ENCODE peak calls at places on chromosomes 4 and X, in eight cellular contexts. One of them, this sample, is unnamed.

GRCh38 chrX:46263494-46263893 is 281.7 kb downstream of the ZNF674 start:
- DNase-seq in stimulated activated CD4-positive, alpha-beta T cell treated with anti-CD3 and anti-CD28 coated beads, Interleukin-4, amount 100 ng/mL, for 4 hours: no peak
- DNase-seq in memory B cell: no peak
- DNase-seq in pulmonary artery endothelial cell: no peak
- DNase-seq in stimulated activated CD8-positive, alpha-beta memory T cell treated with anti-CD3 and anti-CD28 coated beads, Interleukin-7, amount 100 ng/mL, for 1 hour: no peak
- DNase-seq in neuronal stem cell: no peak
- DNase-seq in stomach: no peak
- DNase-seq in stimulated activated naive CD8-positive, alpha-beta T cell treated with anti-CD3 and anti-CD28 coated beads, Interleukin-15, amount 100 ng/mL, for 72 hours: no peak
- DNase-seq in this sample: no peak

GRCh38 chr4:51943221-51943620 is 76.9 kb downstream of the LRRC66 start:
- DNase-seq in stimulated activated CD4-positive, alpha-beta T cell treated with anti-CD3 and anti-CD28 coated beads, Interleukin-4, amount 100 ng/mL, for 4 hours: no peak
- DNase-seq in memory B cell: no peak
- DNase-seq in pulmonary artery endothelial cell: no peak
- DNase-seq in stimulated activated CD8-positive, alpha-beta memory T cell treated with anti-CD3 and anti-CD28 coated beads, Interleukin-7, amount 100 ng/mL, for 1 hour: no peak
- DNase-seq in neuronal stem cell: no peak
- DNase-seq in stomach: no peak
- DNase-seq in stimulated activated naive CD8-positive, alpha-beta T cell treated with anti-CD3 and anti-CD28 coated beads, Interleukin-15, amount 100 ng/mL, for 72 hours: no peak
- DNase-seq in this sample: no peak

GRCh38 chr4:184166736-184167135 is 50.9 kb downstream of the ENPP6 start:
- DNase-seq in stimulated activated CD4-positive, alpha-beta T cell treated with anti-CD3 and anti-CD28 coated beads, Interleukin-4, amount 100 ng/mL, for 4 hours: no peak
- DNase-seq in memory B cell: no peak
- DNase-seq in pulmonary artery endothelial cell: no peak
- DNase-seq in stimulated activated CD8-positive, alpha-beta memory T cell treated with anti-CD3 and anti-CD28 coated beads, Interleukin-7, amount 100 ng/mL, for 1 hour: no peak
- DNase-seq in neuronal stem cell: no peak
- DNase-seq in stomach: no peak
- DNase-seq in stimulated activated naive CD8-positive, alpha-beta T cell treated with anti-CD3 and anti-CD28 coated beads, Interleukin-15, amount 100 ng/mL, for 72 hours: no peak
- DNase-seq in this sample: no peak

GRCh38 chrX:39966186-39966585 is 131.6 kb downstream of the BCOR start:
- DNase-seq in stimulated activated CD4-positive, alpha-beta T cell treated with anti-CD3 and anti-CD28 coated beads, Interleukin-4, amount 100 ng/mL, for 4 hours: no peak
- DNase-seq in memory B cell: no peak
- DNase-seq in pulmonary artery endothelial cell: no peak
- DNase-seq in stimulated activated CD8-positive, alpha-beta memory T cell treated with anti-CD3 and anti-CD28 coated beads, Interleukin-7, amount 100 ng/mL, for 1 hour: no peak
- DNase-seq in neuronal stem cell: no peak
- DNase-seq in stomach: no peak
- DNase-seq in stimulated activated naive CD8-positive, alpha-beta T cell treated with anti-CD3 and anti-CD28 coated beads, Interleukin-15, amount 100 ng/mL, for 72 hours: no peak
- DNase-seq in this sample: no peak

GRCh38 chr4:152734015-152734698 is 45.4 kb downstream of the TIGD4 start:
- DNase-seq in stimulated activated CD4-positive, alpha-beta T cell treated with anti-CD3 and anti-CD28 coated beads, Interleukin-4, amount 100 ng/mL, for 4 hours: no peak
- DNase-seq in memory B cell: no peak
- DNase-seq in pulmonary artery endothelial cell: no peak
- DNase-seq in stimulated activated CD8-positive, alpha-beta memory T cell treated with anti-CD3 and anti-CD28 coated beads, Interleukin-7, amount 100 ng/mL, for 1 hour: no peak
- DNase-seq in neuronal stem cell: no peak
- DNase-seq in stomach: no peak
- DNase-seq in stimulated activated naive CD8-positive, alpha-beta T cell treated with anti-CD3 and anti-CD28 coated beads, Interleukin-15, amount 100 ng/mL, for 72 hours: no peak
- DNase-seq in this sample: no peak

GRCh38 chr4:6767725-6768538 is 14.6 kb upstream of the KIAA0232 start:
- DNase-seq in stimulated activated CD4-positive, alpha-beta T cell treated with anti-CD3 and anti-CD28 coated beads, Interleukin-4, amount 100 ng/mL, for 4 hours: no peak
- DNase-seq in memory B cell: no peak
- DNase-seq in pulmonary artery endothelial cell: no peak
- DNase-seq in stimulated activated CD8-positive, alpha-beta memory T cell treated with anti-CD3 and anti-CD28 coated beads, Interleukin-7, amount 100 ng/mL, for 1 hour: no peak
- DNase-seq in neuronal stem cell: no peak
- DNase-seq in stomach: no peak
- DNase-seq in stimulated activated naive CD8-positive, alpha-beta T cell treated with anti-CD3 and anti-CD28 coated beads, Interleukin-15, amount 100 ng/mL, for 72 hours: no peak
- DNase-seq in this sample: no peak

GRCh38 chrX:45849261-45849660 is 648.6 kb upstream of the DIPK2B start:
- DNase-seq in stimulated activated CD4-positive, alpha-beta T cell treated with anti-CD3 and anti-CD28 coated beads, Interleukin-4, amount 100 ng/mL, for 4 hours: peak; percentile 18
- DNase-seq in memory B cell: no peak
- DNase-seq in pulmonary artery endothelial cell: no peak
- DNase-seq in stimulated activated CD8-positive, alpha-beta memory T cell treated with anti-CD3 and anti-CD28 coated beads, Interleukin-7, amount 100 ng/mL, for 1 hour: no peak
- DNase-seq in neuronal stem cell: no peak
- DNase-seq in stomach: no peak
- DNase-seq in stimulated activated naive CD8-positive, alpha-beta T cell treated with anti-CD3 and anti-CD28 coated beads, Interleukin-15, amount 100 ng/mL, for 72 hours: peak; percentile 4
- DNase-seq in this sample: no peak

GRCh38 chr4:183163135-183163534 is 64.1 kb downstream of the WWC2 start:
- DNase-seq in stimulated activated CD4-positive, alpha-beta T cell treated with anti-CD3 and anti-CD28 coated beads, Interleukin-4, amount 100 ng/mL, for 4 hours: no peak
- DNase-seq in memory B cell: no peak
- DNase-seq in pulmonary artery endothelial cell: no peak
- DNase-seq in stimulated activated CD8-positive, alpha-beta memory T cell treated with anti-CD3 and anti-CD28 coated beads, Interleukin-7, amount 100 ng/mL, for 1 hour: no peak
- DNase-seq in neuronal stem cell: no peak
- DNase-seq in stomach: no peak
- DNase-seq in stimulated activated naive CD8-positive, alpha-beta T cell treated with anti-CD3 and anti-CD28 coated beads, Interleukin-15, amount 100 ng/mL, for 72 hours: no peak
- DNase-seq in this sample: no peak

GRCh38 chr4:81562093-81562492 is 90.4 kb upstream of the RASGEF1B start:
- DNase-seq in stimulated activated CD4-positive, alpha-beta T cell treated with anti-CD3 and anti-CD28 coated beads, Interleukin-4, amount 100 ng/mL, for 4 hours: no peak
- DNase-seq in memory B cell: peak; percentile 71
- DNase-seq in pulmonary artery endothelial cell: no peak
- DNase-seq in stimulated activated CD8-positive, alpha-beta memory T cell treated with anti-CD3 and anti-CD28 coated beads, Interleukin-7, amount 100 ng/mL, for 1 hour: no peak
- DNase-seq in neuronal stem cell: no peak
- DNase-seq in stomach: no peak
- DNase-seq in stimulated activated naive CD8-positive, alpha-beta T cell treated with anti-CD3 and anti-CD28 coated beads, Interleukin-15, amount 100 ng/mL, for 72 hours: no peak
- DNase-seq in this sample: no peak

GRCh38 chrX:22081475-22082092 is 49.5 kb downstream of the PHEX start:
- DNase-seq in stimulated activated CD4-positive, alpha-beta T cell treated with anti-CD3 and anti-CD28 coated beads, Interleukin-4, amount 100 ng/mL, for 4 hours: peak; percentile 27
- DNase-seq in memory B cell: peak; percentile 36
- DNase-seq in pulmonary artery endothelial cell: no peak
- DNase-seq in stimulated activated CD8-positive, alpha-beta memory T cell treated with anti-CD3 and anti-CD28 coated beads, Interleukin-7, amount 100 ng/mL, for 1 hour: peak; percentile 23
- DNase-seq in neuronal stem cell: peak; percentile 33
- DNase-seq in stomach: peak; percentile 51
- DNase-seq in stimulated activated naive CD8-positive, alpha-beta T cell treated with anti-CD3 and anti-CD28 coated beads, Interleukin-15, amount 100 ng/mL, for 72 hours: peak; percentile 19
- DNase-seq in this sample: no peak

GRCh38 chr4:100189820-100190642 is at the start of gene DDIT4L:
- DNase-seq in stimulated activated CD4-positive, alpha-beta T cell treated with anti-CD3 and anti-CD28 coated beads, Interleukin-4, amount 100 ng/mL, for 4 hours: no peak
- DNase-seq in memory B cell: no peak
- DNase-seq in pulmonary artery endothelial cell: no peak
- DNase-seq in stimulated activated CD8-positive, alpha-beta memory T cell treated with anti-CD3 and anti-CD28 coated beads, Interleukin-7, amount 100 ng/mL, for 1 hour: no peak
- DNase-seq in neuronal stem cell: peak; percentile 44
- DNase-seq in stomach: peak; percentile 44
- DNase-seq in stimulated activated naive CD8-positive, alpha-beta T cell treated with anti-CD3 and anti-CD28 coated beads, Interleukin-15, amount 100 ng/mL, for 72 hours: peak; percentile 20
- DNase-seq in this sample: no peak

GRCh38 chrX:48835524-48836329 is at the start of gene PCSK1N:
- DNase-seq in stimulated activated CD4-positive, alpha-beta T cell treated with anti-CD3 and anti-CD28 coated beads, Interleukin-4, amount 100 ng/mL, for 4 hours: peak; percentile 19
- DNase-seq in memory B cell: no peak
- DNase-seq in pulmonary artery endothelial cell: no peak
- DNase-seq in stimulated activated CD8-positive, alpha-beta memory T cell treated with anti-CD3 and anti-CD28 coated beads, Interleukin-7, amount 100 ng/mL, for 1 hour: no peak
- DNase-seq in neuronal stem cell: no peak
- DNase-seq in stomach: no peak
- DNase-seq in stimulated activated naive CD8-positive, alpha-beta T cell treated with anti-CD3 and anti-CD28 coated beads, Interleukin-15, amount 100 ng/mL, for 72 hours: no peak
- DNase-seq in this sample: no peak

GRCh38 chrX:74593593-74593992 is 20.8 kb downstream of the RLIM start:
- DNase-seq in stimulated activated CD4-positive, alpha-beta T cell treated with anti-CD3 and anti-CD28 coated beads, Interleukin-4, amount 100 ng/mL, for 4 hours: no peak
- DNase-seq in memory B cell: no peak
- DNase-seq in pulmonary artery endothelial cell: no peak
- DNase-seq in stimulated activated CD8-positive, alpha-beta memory T cell treated with anti-CD3 and anti-CD28 coated beads, Interleukin-7, amount 100 ng/mL, for 1 hour: no peak
- DNase-seq in neuronal stem cell: no peak
- DNase-seq in stomach: no peak
- DNase-seq in stimulated activated naive CD8-positive, alpha-beta T cell treated with anti-CD3 and anti-CD28 coated beads, Interleukin-15, amount 100 ng/mL, for 72 hours: no peak
- DNase-seq in this sample: no peak

GRCh38 chrX:19566359-19567141 is 51.2 kb upstream of the MAP3K15 start:
- DNase-seq in stimulated activated CD4-positive, alpha-beta T cell treated with anti-CD3 and anti-CD28 coated beads, Interleukin-4, amount 100 ng/mL, for 4 hours: no peak
- DNase-seq in memory B cell: peak; percentile 3
- DNase-seq in pulmonary artery endothelial cell: no peak
- DNase-seq in stimulated activated CD8-positive, alpha-beta memory T cell treated with anti-CD3 and anti-CD28 coated beads, Interleukin-7, amount 100 ng/mL, for 1 hour: no peak
- DNase-seq in neuronal stem cell: no peak
- DNase-seq in stomach: no peak
- DNase-seq in stimulated activated naive CD8-positive, alpha-beta T cell treated with anti-CD3 and anti-CD28 coated beads, Interleukin-15, amount 100 ng/mL, for 72 hours: peak; percentile 49
- DNase-seq in this sample: no peak

GRCh38 chr4:121252224-121252806 is 88.2 kb upstream of the TNIP3 start:
- DNase-seq in stimulated activated CD4-positive, alpha-beta T cell treated with anti-CD3 and anti-CD28 coated beads, Interleukin-4, amount 100 ng/mL, for 4 hours: peak; percentile 49
- DNase-seq in memory B cell: peak; percentile 25
- DNase-seq in pulmonary artery endothelial cell: peak; percentile 7
- DNase-seq in stimulated activated CD8-positive, alpha-beta memory T cell treated with anti-CD3 and anti-CD28 coated beads, Interleukin-7, amount 100 ng/mL, for 1 hour: peak; percentile 37
- DNase-seq in neuronal stem cell: peak; percentile 78
- DNase-seq in stomach: peak; percentile 68
- DNase-seq in stimulated activated naive CD8-positive, alpha-beta T cell treated with anti-CD3 and anti-CD28 coated beads, Interleukin-15, amount 100 ng/mL, for 72 hours: no peak
- DNase-seq in this sample: no peak

GRCh38 chrX:120559799-120560198 is 963 bp downstream of the CUL4B start:
- DNase-seq in stimulated activated CD4-positive, alpha-beta T cell treated with anti-CD3 and anti-CD28 coated beads, Interleukin-4, amount 100 ng/mL, for 4 hours: no peak
- DNase-seq in memory B cell: no peak
- DNase-seq in pulmonary artery endothelial cell: no peak
- DNase-seq in stimulated activated CD8-positive, alpha-beta memory T cell treated with anti-CD3 and anti-CD28 coated beads, Interleukin-7, amount 100 ng/mL, for 1 hour: no peak
- DNase-seq in neuronal stem cell: no peak
- DNase-seq in stomach: no peak
- DNase-seq in stimulated activated naive CD8-positive, alpha-beta T cell treated with anti-CD3 and anti-CD28 coated beads, Interleukin-15, amount 100 ng/mL, for 72 hours: peak; percentile 1
- DNase-seq in this sample: no peak

GRCh38 chr4:1090465-1091440 is 22.6 kb downstream of the RNF212 start:
- DNase-seq in stimulated activated CD4-positive, alpha-beta T cell treated with anti-CD3 and anti-CD28 coated beads, Interleukin-4, amount 100 ng/mL, for 4 hours: no peak
- DNase-seq in memory B cell: no peak
- DNase-seq in pulmonary artery endothelial cell: no peak
- DNase-seq in stimulated activated CD8-positive, alpha-beta memory T cell treated with anti-CD3 and anti-CD28 coated beads, Interleukin-7, amount 100 ng/mL, for 1 hour: no peak
- DNase-seq in neuronal stem cell: no peak
- DNase-seq in stomach: no peak
- DNase-seq in stimulated activated naive CD8-positive, alpha-beta T cell treated with anti-CD3 and anti-CD28 coated beads, Interleukin-15, amount 100 ng/mL, for 72 hours: no peak
- DNase-seq in this sample: peak; percentile 10